ENCODE peak calls at places on chromosomes 16 and 17, in six cellular contexts. F is HepG2, A is GM12878, R is GM12891, G is H1, M is K562. S is an unnamed sample.

GRCh38 chr17:6279659-6280058 is 155.3 kb downstream of the AIPL1 start:
- DNase-seq in G (peak), R (no peak), A (no peak), M (no peak), F (peak), S (no peak)

GRCh38 chr16:57912529-57913260 is 58.2 kb downstream of the CNGB1 start:
- DNase-seq in M (no peak), G (no peak), R (no peak), A (no peak), F (no peak), S (no peak)

GRCh38 chr17:32319548-32319905 is 22.4 kb downstream of the C17orf75 start:
- DNase-seq in A (peak), G (peak), M (peak), R (peak), F (peak), S (peak)

GRCh38 chr16:12219992-12220391 is 243.5 kb downstream of the SNX29 start:
- DNase-seq in M (no peak), G (no peak), A (no peak), R (no peak), F (no peak), S (no peak)

GRCh38 chr17:27579304-27579703 is 51.7 kb upstream of the LGALS9 start:
- DNase-seq in G (no peak), M (no peak), A (no peak), F (no peak), R (no peak), S (no peak)

GRCh38 chr17:77214743-77215142 is 74.0 kb downstream of the SEC14L1 start:
- DNase-seq in R (no peak), F (peak), A (no peak), G (peak), M (no peak), S (no peak)

GRCh38 chr16:964696-965395 is 5.9 kb downstream of the LMF1 start:
- DNase-seq in F (no peak), G (no peak), R (no peak), M (no peak), A (no peak), S (no peak)

GRCh38 chr17:3885970-3886369 is 6.9 kb downstream of the CAMKK1 start:
- DNase-seq in A (no peak), G (no peak), R (no peak), M (no peak), F (no peak), S (no peak)

GRCh38 chr16:4180511-4180910 is 61.4 kb downstream of the SRL start:
- DNase-seq in M (no peak), G (no peak), F (no peak), A (no peak), R (no peak), S (no peak)

GRCh38 chr17:77735341-77736206 is 222.9 kb upstream of the TNRC6C start:
- DNase-seq in F (no peak), G (no peak), R (no peak), M (peak), A (no peak), S (no peak)

GRCh38 chr16:1288813-1289479 is 20.5 kb upstream of the UBE2I start:
- DNase-seq in G (no peak), A (no peak), M (peak), R (no peak), F (peak), S (no peak)

GRCh38 chr17:9940826-9941225 is 35.8 kb upstream of the RCVRN start:
- DNase-seq in G (no peak), F (no peak), R (no peak), A (no peak), M (no peak), S (no peak)

GRCh38 chr16:64983226-64983625 is 138.6 kb downstream of the CDH11 start:
- DNase-seq in M (no peak), F (no peak), G (no peak), A (no peak), R (no peak), S (no peak)

GRCh38 chr16:23290189-23291062 is 11.7 kb upstream of the SCNN1B start:
- DNase-seq in G (no peak), R (no peak), F (no peak), A (no peak), M (no peak), S (no peak)

GRCh38 chr17:4536259-4536741 is 18.9 kb downstream of the MYBBP1A start:
- DNase-seq in A (no peak), G (no peak), R (no peak), F (no peak), M (peak), S (no peak)

GRCh38 chr16:67542464-67542863 is 13.8 kb downstream of the RIPOR1 start:
- DNase-seq in M (peak), G (no peak), A (no peak), F (no peak), R (peak), S (peak)

GRCh38 chr16:9061358-9061813 is 30.1 kb upstream of the HAPSTR1 start:
- DNase-seq in R (no peak), F (no peak), M (no peak), A (no peak), G (no peak), S (no peak)

GRCh38 chr17:50631908-50632571 is 2.6 kb upstream of the ABCC3 start:
- DNase-seq in F (no peak), G (no peak), A (no peak), M (no peak), R (no peak), S (no peak)

GRCh38 chr17:73786286-73786743 is 142.1 kb upstream of the SDK2 start:
- DNase-seq in R (no peak), A (no peak), M (no peak), G (no peak), F (no peak), S (no peak)

GRCh38 chr17:21358682-21359482 is 17.3 kb upstream of the KCNJ12 start:
- DNase-seq in A (no peak), F (no peak), M (no peak), R (no peak), G (no peak), S (no peak)

GRCh38 chr16:82298472-82298871 is 128.4 kb upstream of the MPHOSPH6 start:
- DNase-seq in M (no peak), R (no peak), F (no peak), A (no peak), G (no peak), S (no peak)

GRCh38 chr17:76879691-76880090 is 11.5 kb downstream of the MGAT5B start:
- DNase-seq in M (no peak), F (no peak), A (no peak), R (no peak), G (no peak), S (no peak)

GRCh38 chr17:2058521-2059124 is 3.7 kb downstream of the HIC1 start:
- DNase-seq in M (no peak), F (no peak), G (no peak), R (peak), A (no peak), S (peak)

GRCh38 chr17:40311575-40311974 is 2.6 kb downstream of the RARA start:
- DNase-seq in G (no peak), F (no peak), M (no peak), R (no peak), A (no peak), S (no peak)

GRCh38 chr16:70659953-70660671 is 13.8 kb downstream of the IL34 start:
- DNase-seq in F (no peak), A (no peak), M (no peak), R (no peak), G (no peak), S (no peak)

GRCh38 chr17:978110-979093 is 1.2 kb downstream of the NXN start:
- DNase-seq in F (no peak), M (no peak), R (no peak), G (no peak), A (no peak), S (no peak)

GRCh38 chr16:12252616-12253015 is 276.1 kb downstream of the SNX29 start:
- DNase-seq in M (no peak), F (no peak), G (no peak), A (no peak), R (no peak), S (no peak)

GRCh38 chr17:10673318-10673717 is 16.2 kb upstream of the MYH3 start:
- DNase-seq in M (no peak), F (no peak), A (no peak), G (no peak), R (no peak), S (no peak)

GRCh38 chr17:79575229-79575628 is 35.6 kb downstream of the RBFOX3 start:
- DNase-seq in A (no peak), G (no peak), M (no peak), F (no peak), R (no peak), S (no peak)

GRCh38 chr17:40097931-40098845 is 2.2 kb downstream of the NR1D1 start:
- DNase-seq in G (no peak), M (peak), A (no peak), R (no peak), F (peak), S (no peak)

GRCh38 chr16:7431723-7432122 is 99.1 kb downstream of the RBFOX1 start:
- DNase-seq in F (no peak), A (no peak), G (no peak), M (no peak), R (no peak), S (no peak)

GRCh38 chr16:9159839-9160550 is 68.6 kb downstream of the HAPSTR1 start:
- DNase-seq in F (peak), R (peak), A (peak), G (peak), M (peak), S (peak)

GRCh38 chr17:16939606-16940115 is 32.3 kb downstream of the TNFRSF13B start:
- DNase-seq in A (no peak), F (no peak), G (no peak), M (no peak), R (no peak), S (no peak)

GRCh38 chr17:34246872-34247271 is 8.2 kb upstream of the CCL2 start:
- DNase-seq in M (no peak), F (no peak), R (no peak), G (no peak), A (no peak), S (no peak)

GRCh38 chr17:82186221-82186620 is 26.4 kb downstream of the CCDC57 start:
- DNase-seq in G (no peak), M (no peak), A (no peak), F (no peak), R (no peak), S (no peak)

GRCh38 chr17:82188001-82188961 is 24.4 kb downstream of the CCDC57 start:
- DNase-seq in R (no peak), G (no peak), M (no peak), A (no peak), F (no peak), S (no peak)

GRCh38 chr17:82184761-82185160 is 27.9 kb downstream of the CCDC57 start:
- DNase-seq in M (no peak), G (no peak), F (no peak), A (no peak), R (no peak), S (no peak)

DNA sequence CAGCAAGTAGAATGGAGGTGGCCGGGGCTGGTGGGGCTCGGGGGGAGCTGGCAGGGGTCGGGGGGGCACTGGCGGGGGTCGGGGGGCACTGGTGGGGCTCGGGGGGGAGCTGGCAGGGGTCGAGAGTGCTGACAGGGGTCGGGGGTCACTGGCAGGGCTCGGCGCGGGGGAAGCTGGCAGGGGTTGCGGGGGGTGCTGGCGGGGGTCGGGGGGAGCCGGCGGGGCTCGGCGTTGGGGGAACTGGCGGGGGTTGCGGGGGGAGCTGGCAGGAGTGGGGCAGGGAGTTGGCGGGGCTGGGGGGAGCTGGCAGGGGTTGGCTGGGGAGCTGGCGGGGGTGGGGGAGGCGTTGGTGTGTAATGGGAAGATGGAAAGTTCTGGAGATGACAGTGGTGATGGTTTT is 25.1 kb downstream of the CCDC57 start:
- DNase-seq in F (no peak), A (no peak), G (no peak), R (no peak), M (no peak), S (no peak)
- TF ChIP-seq POLR2A in F (no peak), A (no peak), G (no peak), R (no peak), M (no peak), S (no peak)

GRCh38 chr16:87437911-87438610 is 45.9 kb downstream of the MAP1LC3B start:
- DNase-seq in A (no peak), M (no peak), R (no peak), F (no peak), G (no peak), S (no peak)

GRCh38 chr16:87439926-87440325 is 47.8 kb downstream of the MAP1LC3B start:
- DNase-seq in F (no peak), G (no peak), M (no peak), A (no peak), R (no peak), S (no peak)

GRCh38 chr16:87437327-87437726 is 45.2 kb downstream of the MAP1LC3B start:
- DNase-seq in M (no peak), A (no peak), G (no peak), R (no peak), F (no peak), S (no peak)

GRCh38 chr16:87436225-87437172 is 44.4 kb downstream of the MAP1LC3B start:
- DNase-seq in A (no peak), G (no peak), R (no peak), F (no peak), M (no peak), S (no peak)

DNA sequence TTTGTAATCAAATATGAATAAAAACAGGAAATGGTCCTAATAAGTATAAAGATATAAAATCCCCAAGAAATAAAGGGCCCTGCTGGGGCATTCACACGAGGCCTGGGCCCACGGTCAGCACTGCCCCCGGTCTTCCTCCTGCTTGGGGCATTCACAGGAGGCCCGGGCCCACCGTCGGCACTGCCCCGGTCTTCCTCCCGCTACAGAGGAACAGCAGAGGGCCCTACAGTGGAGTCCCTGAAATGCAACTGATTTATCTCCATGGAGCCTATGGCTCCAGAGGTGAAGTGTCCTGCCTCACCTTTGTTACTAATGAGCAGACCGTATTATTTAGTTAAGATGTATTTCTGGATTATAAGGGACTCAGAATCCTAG is 46.5 kb downstream of the MAP1LC3B start:
- DNase-seq in G (no peak), M (no peak), R (no peak), A (no peak), F (no peak), S (no peak)
- TF ChIP-seq TAF1 in G (no peak), M (no peak), R (no peak), A (no peak), F (no peak), S (no peak)

DNA sequence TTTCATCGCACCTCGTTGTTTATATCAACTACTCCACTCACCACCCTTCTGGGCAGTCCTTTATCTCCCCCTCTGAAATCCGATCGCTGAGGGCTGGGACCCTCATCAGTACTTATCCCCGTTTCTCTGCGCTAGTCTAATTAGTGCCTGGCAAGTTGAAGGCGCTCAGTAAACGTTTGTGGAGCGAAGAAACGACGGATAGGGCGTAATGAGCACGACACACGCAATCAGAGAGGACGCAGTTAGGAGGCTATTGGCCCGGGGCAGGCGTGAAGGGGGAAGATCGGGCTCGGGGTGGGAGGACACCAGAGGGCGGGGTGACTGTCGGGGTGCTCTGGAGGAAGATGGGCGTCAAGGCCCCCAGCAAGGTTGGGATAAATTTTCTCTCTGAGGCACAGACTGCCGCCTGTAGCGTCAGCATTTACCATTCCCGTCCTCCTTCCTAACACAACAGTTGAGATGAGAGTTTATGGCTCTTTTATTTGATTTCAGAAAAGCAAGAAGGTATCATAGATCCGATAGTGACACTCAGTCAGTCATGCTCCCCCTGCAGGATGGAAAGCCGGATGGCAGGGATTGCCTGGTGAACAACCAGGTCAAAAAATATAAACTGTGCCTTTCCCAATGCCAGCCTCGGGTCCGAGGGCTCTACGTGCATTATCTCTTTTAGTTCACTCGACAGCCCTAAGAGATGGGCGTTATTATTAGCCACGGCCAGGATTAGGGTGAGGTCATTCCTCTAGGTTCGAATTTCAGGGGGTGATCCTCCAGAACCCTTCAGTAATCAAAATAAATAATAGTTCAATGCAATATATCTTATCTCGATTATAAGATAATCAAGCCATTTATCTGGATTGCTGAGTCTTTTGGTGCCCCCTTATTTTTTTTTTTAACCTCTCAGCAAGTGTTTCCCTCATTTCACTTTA is 9.5 kb upstream of the ARL4D start:
- DNase-seq in A (no peak), F (peak), M (peak), G (no peak), R (no peak), S (peak)
- TF ChIP-seq POLR2A in A (peak), F (no peak), M (no peak), G (no peak), R (no peak), S (peak)

GRCh38 chr17:48003686-48004120 is 32.8 kb downstream of the CDK5RAP3 start:
- DNase-seq in A (no peak), M (no peak), R (no peak), F (no peak), G (no peak), S (no peak)

GRCh38 chr17:48004973-48005372 is 32.6 kb downstream of the COPZ2 start:
- DNase-seq in G (no peak), A (no peak), R (no peak), M (no peak), F (no peak), S (no peak)

GRCh38 chr17:48002208-48002919 is 31.5 kb downstream of the CDK5RAP3 start:
- DNase-seq in M (peak), F (peak), R (no peak), A (peak), G (no peak), S (no peak)

GRCh38 chr17:48001187-48001586 is 30.3 kb downstream of the CDK5RAP3 start:
- DNase-seq in M (no peak), R (no peak), A (no peak), F (no peak), G (no peak), S (no peak)

GRCh38 chr17:48002920-48003685 is 32.2 kb downstream of the CDK5RAP3 start:
- DNase-seq in M (no peak), F (no peak), R (no peak), G (no peak), A (no peak), S (no peak)
- TF ChIP-seq TAF1 in M (no peak), F (no peak), R (no peak), G (no peak), A (no peak), S (no peak)

DNA sequence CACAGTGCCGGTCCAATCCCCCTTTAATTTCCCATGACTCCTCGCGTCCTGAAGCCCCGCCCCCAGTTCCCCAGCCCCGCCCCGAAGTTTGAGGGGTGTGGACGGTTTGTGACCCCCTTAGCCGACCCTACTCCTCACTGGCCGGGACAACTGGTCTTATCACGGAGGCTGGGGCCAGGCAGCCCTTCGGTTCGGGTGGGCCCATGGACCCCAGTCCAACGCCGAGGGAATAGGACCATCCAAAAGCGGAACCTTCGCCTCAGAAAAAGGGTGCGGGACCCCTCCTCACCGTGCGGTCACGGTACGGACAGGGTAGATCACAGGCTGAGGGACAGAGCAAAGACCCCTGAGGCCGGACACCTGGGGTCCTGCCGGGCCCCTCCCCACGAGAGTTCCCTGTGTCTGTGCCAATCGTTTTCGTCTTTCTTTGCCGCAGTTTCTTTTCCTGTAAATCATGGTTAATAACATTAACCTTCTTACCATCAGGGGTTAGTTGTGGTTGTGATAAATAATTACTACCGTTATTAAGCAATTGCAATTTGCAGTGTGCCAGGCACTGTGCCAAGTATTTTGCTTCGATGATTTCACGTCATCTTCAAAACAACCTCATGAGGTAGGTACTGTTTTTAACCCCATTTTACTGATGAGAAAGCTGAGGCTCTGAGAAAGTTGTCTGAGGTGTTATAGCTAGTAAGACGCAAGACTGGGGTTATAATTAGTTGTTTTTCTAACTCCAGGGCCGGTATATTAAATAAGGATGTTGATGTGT is 543 bp downstream of the TMUB2 start:
- DNase-seq in F (no peak), R (peak), A (no peak), M (peak), G (no peak), S (peak)
- TF ChIP-seq POLR2A in F (peak), R (peak), A (peak), M (no peak), G (no peak), S (no peak)

S was measured in GM12892.